ENCODE peak calls at places on chromosome 10, in five cellular contexts. B, D, L, C and Z are unnamed samples.

GRCh38 chr10:109428775-109429480 is 494.4 kb downstream of the XPNPEP1 start:
- DNase-seq in B (no peak), D (no peak), L (no peak), C (no peak), Z (peak; percentile 9)

GRCh38 chr10:132110713-132111112 is 45.0 kb downstream of the JAKMIP3 start:
- DNase-seq in B (no peak), D (peak; percentile 27), L (no peak), C (no peak), Z (no peak)

GRCh38 chr10:71263376-71263775 is 51.0 kb downstream of the UNC5B start:
- DNase-seq in B (no peak), D (no peak), L (no peak), C (no peak), Z (no peak)

GRCh38 chr10:63681965-63682704 is 160.9 kb downstream of the REEP3 start:
- DNase-seq in B (peak; percentile 69), D (no peak), L (no peak), C (no peak), Z (no peak)

GRCh38 chr10:124939290-124939689 is 2.6 kb upstream of the ZRANB1 start:
- DNase-seq in B (no peak), D (no peak), L (no peak), C (no peak), Z (peak; percentile 1)

GRCh38 chr10:25159591-25159990 is 15.2 kb upstream of the GPR158 start:
- DNase-seq in B (no peak), D (no peak), L (no peak), C (no peak), Z (no peak)

GRCh38 chr10:86085136-86085535 is 281.5 kb downstream of the GRID1 start:
- DNase-seq in B (no peak), D (peak; percentile 17), L (no peak), C (no peak), Z (no peak)

GRCh38 chr10:63115732-63116383 is 17.3 kb upstream of the NRBF2 start:
- DNase-seq in B (no peak), D (no peak), L (no peak), C (no peak), Z (no peak)

GRCh38 chr10:35911233-35911632 is 269.1 kb upstream of the FZD8 start:
- DNase-seq in B (no peak), D (no peak), L (no peak), C (no peak), Z (no peak)

GRCh38 chr10:86439544-86439943 is 72.9 kb upstream of the GRID1 start:
- DNase-seq in B (peak; percentile 35), D (no peak), L (no peak), C (no peak), Z (peak; percentile 7)

GRCh38 chr10:95435548-95436279 is 125.5 kb downstream of the SORBS1 start:
- DNase-seq in B (no peak), D (no peak), L (no peak), C (no peak), Z (no peak)

GRCh38 chr10:50990568-50991495 is 83.5 kb upstream of the PRKG1 start:
- DNase-seq in B (peak; percentile 79), D (peak; percentile 54), L (peak; percentile 72), C (no peak), Z (peak; percentile 86)

GRCh38 chr10:119233821-119234220 is 26.4 kb downstream of the GRK5 start:
- DNase-seq in B (peak; percentile 53), D (no peak), L (no peak), C (no peak), Z (no peak)

GRCh38 chr10:126705951-126706565 is 35.6 kb upstream of the C10orf90 start:
- DNase-seq in B (no peak), D (no peak), L (no peak), C (no peak), Z (no peak)

GRCh38 chr10:93059975-93060886 is at the start of gene CYP26C1:
- DNase-seq in B (no peak), D (peak; percentile 47), L (no peak), C (no peak), Z (no peak)

GRCh38 chr10:132688580-132689420 is 97.1 kb downstream of the NKX6-2 start:
- DNase-seq in B (no peak), D (peak; percentile 14), L (no peak), C (no peak), Z (no peak)

GRCh38 chr10:6114758-6115410 is 26.1 kb downstream of the RBM17 start:
- DNase-seq in B (peak; percentile 61), D (no peak), L (no peak), C (no peak), Z (no peak)

GRCh38 chr10:118974951-118975350 is 54.6 kb upstream of the NANOS1 start:
- DNase-seq in B (no peak), D (peak; percentile 2), L (no peak), C (no peak), Z (no peak)

GRCh38 chr10:62873866-62874265 is 57.7 kb upstream of the EGR2 start:
- DNase-seq in B (no peak), D (no peak), L (no peak), C (no peak), Z (no peak)

GRCh38 chr10:101558206-101558605 is 29.9 kb downstream of the POLL start:
- DNase-seq in B (no peak), D (peak; percentile 21), L (no peak), C (no peak), Z (no peak)

GRCh38 chr10:67875340-67876238 is 8.9 kb upstream of the SIRT1 start:
- DNase-seq in B (no peak), D (no peak), L (no peak), C (no peak), Z (no peak)

GRCh38 chr10:125076121-125076825 is 84.1 kb downstream of the CTBP2 start:
- DNase-seq in B (no peak), D (no peak), L (no peak), C (no peak), Z (no peak)

GRCh38 chr10:76133597-76134255 is 702.3 kb downstream of the LRMDA start:
- DNase-seq in B (no peak), D (no peak), L (peak; percentile 68), C (no peak), Z (no peak)